ENCODE peak calls at places on chromosomes 3 and 15, in four cellular contexts. G is H1, A is HepG2, S is GM12878. I is an unnamed sample.

GRCh38 chr3:179037361-179037760 is 34.2 kb downstream of the ZMAT3 start:
- DNase-seq in G (no peak), S (no peak), A (no peak), I (no peak)

GRCh38 chr3:42780892-42781700 is 8.0 kb upstream of the CCDC13 start:
- DNase-seq in A (peak; percentile 68), G (no peak), S (peak; percentile 39), I (peak; percentile 81)

GRCh38 chr15:99108993-99109392 is 4.1 kb downstream of the SYNM start:
- DNase-seq in A (no peak), S (no peak), G (no peak), I (no peak)

GRCh38 chr3:156216216-156216615 is 95.8 kb downstream of the KCNAB1 start:
- DNase-seq in A (no peak), G (no peak), S (no peak), I (no peak)

GRCh38 chr3:65170357-65171090 is 482.7 kb upstream of the ADAMTS9 start:
- DNase-seq in S (no peak), A (no peak), G (no peak), I (no peak)

GRCh38 chr3:195212749-195213085 is 58.2 kb downstream of the XXYLT1 start:
- DNase-seq in S (no peak), A (no peak), G (no peak), I (no peak)

GRCh38 chr15:62895905-62896316 is 146.6 kb upstream of the TPM1 start:
- DNase-seq in S (no peak), G (no peak), A (peak; percentile 62), I (no peak)

GRCh38 chr3:143644370-143645089 is 203.7 kb downstream of the SLC9A9 start:
- DNase-seq in G (peak; percentile 48), S (peak; percentile 26), A (peak; percentile 22), I (peak; percentile 18)

GRCh38 chr3:174822320-174822719 is 36.8 kb upstream of the NAALADL2 start:
- DNase-seq in A (no peak), G (no peak), S (no peak), I (no peak)

GRCh38 chr3:28575748-28576589 is 227.3 kb upstream of the AZI2 start:
- DNase-seq in S (no peak), A (no peak), G (peak; percentile 84), I (no peak)

GRCh38 chr3:127651516-127652172 is 21.1 kb upstream of the ABTB1 start:
- DNase-seq in A (no peak), G (no peak), S (no peak), I (no peak)

GRCh38 chr15:78265752-78266224 is 1.4 kb downstream of the DNAJA4 start:
- DNase-seq in A (no peak), G (no peak), S (no peak), I (no peak)

GRCh38 chr3:49761661-49762060 is 24.7 kb downstream of the IP6K1 start:
- DNase-seq in S (no peak), G (no peak), A (no peak), I (no peak)

GRCh38 chr3:187630421-187630820 is 39.8 kb downstream of the SST start:
- DNase-seq in A (no peak), S (no peak), G (no peak), I (no peak)

GRCh38 chr15:98903377-98904018 is 104.1 kb downstream of the PGPEP1L start:
- DNase-seq in A (no peak), G (no peak), S (no peak), I (no peak)

GRCh38 chr3:42804831-42805821 is 836 bp upstream of the HIGD1A start:
- DNase-seq in A (peak; percentile 82), G (peak; percentile 50), S (no peak), I (peak; percentile 33)

GRCh38 chr3:128238100-128238459 is 84.8 kb downstream of the EEFSEC start:
- DNase-seq in A (no peak), G (peak; percentile 33), S (no peak), I (no peak)

GRCh38 chr3:4835616-4836043 is 143.6 kb upstream of the BHLHE40 start:
- DNase-seq in A (no peak), S (no peak), G (no peak), I (no peak)

GRCh38 chr3:48157950-48158376 is 30.3 kb downstream of the CDC25A start:
- DNase-seq in A (peak; percentile 47), S (no peak), G (peak; percentile 87), I (peak; percentile 86)

GRCh38 chr15:35980719-35981118 is 434.8 kb upstream of the DPH6 start:
- DNase-seq in G (no peak), A (no peak), S (no peak), I (no peak)

GRCh38 chr3:112454098-112454884 is 45.0 kb downstream of the BTLA start:
- DNase-seq in S (no peak), A (no peak), G (no peak), I (no peak)

GRCh38 chr3:135806342-135806741 is 159.2 kb upstream of the PPP2R3A start:
- DNase-seq in A (no peak), G (no peak), S (no peak), I (no peak)

GRCh38 chr3:29789686-29790085 is 508.8 kb downstream of the RBMS3 start:
- DNase-seq in G (no peak), S (no peak), A (no peak), I (no peak)

GRCh38 chr3:23567917-23568316 is 237.8 kb upstream of the UBE2E1 start:
- DNase-seq in A (no peak), S (no peak), G (no peak), I (no peak)

GRCh38 chr3:182182531-182182968 is 470.8 kb downstream of the SOX2 start:
- DNase-seq in G (no peak), A (peak; percentile 7), S (peak; percentile 11), I (no peak)

GRCh38 chr15:52730163-52730562 is 51.0 kb upstream of the ATOSA start:
- DNase-seq in G (no peak), S (peak; percentile 28), A (no peak), I (no peak)

GRCh38 chr15:99343836-99344551 is 92.7 kb downstream of the LRRC28 start:
- DNase-seq in G (peak; percentile 65), S (no peak), A (no peak), I (no peak)

GRCh38 chr3:32076566-32076965 is 29.9 kb upstream of the GPD1L start:
- DNase-seq in A (no peak), G (peak; percentile 31), S (no peak), I (no peak)

GRCh38 chr15:80106051-80106450 is 46.6 kb downstream of the ZFAND6 start:
- DNase-seq in A (no peak), G (no peak), S (no peak), I (no peak)
- H4K20me1 ChIP-seq in A (no peaks in the 10 kb centered on the region), G (peaks cover 2% of the 10 kb centered on the region), S (no peaks in the 10 kb centered on the region), I (peaks cover 4% of the 10 kb centered on the region)

GRCh38 chr3:99532246-99532645 is 106.1 kb upstream of the COL8A1 start:
- DNase-seq in G (peak; percentile 73), A (peak; percentile 29), S (no peak), I (peak; percentile 37)

GRCh38 chr3:99522147-99522546 is 116.2 kb upstream of the COL8A1 start:
- DNase-seq in A (no peak), G (no peak), S (no peak), I (no peak)

GRCh38 chr3:99529265-99529664 is 109.1 kb upstream of the COL8A1 start:
- DNase-seq in S (no peak), G (no peak), A (no peak), I (no peak)

GRCh38 chr3:99523446-99523845 is 114.9 kb upstream of the COL8A1 start:
- DNase-seq in S (no peak), A (no peak), G (no peak), I (no peak)

GRCh38 chr3:99526927-99527326 is 111.5 kb upstream of the COL8A1 start:
- DNase-seq in S (no peak), A (no peak), G (no peak), I (no peak)
- TF ChIP-seq HDAC6 in S (no peak), A (no peak), G (no peak), I (no peak)

GRCh38 chr15:57033715-57034439 is 115.4 kb downstream of the TCF12 start:
- DNase-seq in A (peak; percentile 72), S (no peak), G (no peak), I (no peak)
- H4K20me1 ChIP-seq in A (peaks cover 17% of the 10 kb centered on the region), S (no peaks in the 10 kb centered on the region), G (peaks cover 10% of the 10 kb centered on the region), I (peaks cover 6% of the 10 kb centered on the region)

DNA sequence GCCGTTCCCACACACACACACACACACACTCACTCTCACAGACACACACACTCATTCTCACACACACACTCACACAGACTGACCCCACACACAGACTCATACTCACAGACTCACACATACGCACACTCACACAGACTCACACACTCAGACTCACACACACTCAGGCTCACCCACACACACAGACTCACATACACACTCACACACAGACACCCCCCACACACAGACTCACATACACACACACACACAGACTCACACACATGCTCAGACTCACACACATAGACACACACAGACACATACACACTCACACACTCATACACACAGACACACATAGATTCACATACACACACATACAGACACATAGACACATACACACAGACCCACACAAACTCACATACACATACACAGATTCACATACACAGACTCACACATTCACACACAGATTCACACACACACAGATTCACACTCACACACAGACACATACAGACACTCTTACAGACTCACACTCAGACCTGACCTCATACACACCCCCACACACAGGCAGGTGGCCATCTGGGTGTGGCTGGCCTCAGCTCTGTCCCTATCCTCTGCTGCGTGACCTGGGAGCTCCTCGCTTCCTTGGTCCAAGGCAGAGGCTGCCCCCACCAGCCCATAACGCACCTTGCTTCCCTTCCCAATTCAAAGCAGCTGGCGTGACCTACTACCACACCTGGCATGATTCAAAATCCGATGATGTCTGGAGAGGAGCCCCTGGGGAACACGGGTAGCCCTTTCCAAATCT is 1.9 kb downstream of the C3orf22 start:
- DNase-seq in G (peak; percentile 31), S (no peak), A (no peak), I (no peak)
- TF ChIP-seq HDAC6 in G (no peak), S (no peak), A (no peak), I (no peak)

GRCh38 chr3:66479532-66479947 is 21.3 kb downstream of the LRIG1 start:
- DNase-seq in G (no peak), A (no peak), S (no peak), I (no peak)
- H4K20me1 ChIP-seq in G (peaks cover 60% of the 10 kb centered on the region), A (no peaks in the 10 kb centered on the region), S (no peaks in the 10 kb centered on the region), I (no peaks in the 10 kb centered on the region)

GRCh38 chr15:38536201-38536676 is 28.4 kb downstream of the RASGRP1 start:
- DNase-seq in S (no peak), G (no peak), A (no peak), I (no peak)
- TF ChIP-seq HDAC6 in S (no peak), G (no peak), A (no peak), I (no peak)

GRCh38 chr15:90419738-90420487 is 31.9 kb downstream of the IQGAP1 start:
- DNase-seq in S (peak; percentile 19), A (no peak), G (no peak), I (no peak)

GRCh38 chr15:90421527-90421926 is 33.5 kb downstream of the IQGAP1 start:
- DNase-seq in S (no peak), G (no peak), A (no peak), I (no peak)

GRCh38 chr15:90420488-90420850 is 32.4 kb downstream of the IQGAP1 start:
- DNase-seq in A (no peak), S (no peak), G (no peak), I (no peak)

GRCh38 chr15:90423920-90424319 is 35.9 kb downstream of the IQGAP1 start:
- DNase-seq in G (no peak), A (no peak), S (no peak), I (no peak)

DNA sequence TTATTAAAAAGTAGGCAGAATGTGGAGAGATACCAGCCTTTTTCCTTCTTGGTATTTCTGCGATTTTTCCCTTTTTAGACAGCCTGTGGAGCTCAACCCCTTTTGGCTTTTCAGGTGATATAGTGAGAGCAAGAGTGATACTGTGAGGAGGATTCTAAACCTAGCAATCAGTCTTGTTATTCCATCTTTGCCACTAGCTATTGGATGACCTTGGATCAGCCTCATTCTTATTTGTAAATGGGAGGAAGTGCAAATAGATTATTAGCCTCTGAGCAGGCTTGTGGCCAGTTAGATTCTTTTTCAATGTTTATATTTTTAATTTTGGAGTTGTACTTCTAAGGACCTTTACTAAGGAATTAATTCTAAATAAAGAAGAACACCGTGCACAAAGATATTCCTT is 34.0 kb downstream of the IQGAP1 start:
- DNase-seq in S (no peak), A (peak; percentile 60), G (no peak), I (no peak)
- H4K20me1 ChIP-seq in S (no peaks in the 10 kb centered on the region), A (no peaks in the 10 kb centered on the region), G (no peaks in the 10 kb centered on the region), I (no peaks in the 10 kb centered on the region)

I was measured in K562.